ENCODE peak calls at places on chromosomes 3 and 15, in eight cellular contexts. One of them, this sample, is unnamed.

GRCh38 chr3:194277547-194278091 is 73.5 kb downstream of the CPN2 start:
- DNase-seq in PC-3: no peak
- DNase-seq in pancreas: no peak
- DNase-seq in IMR-90: peak; percentile 33
- DNase-seq in HCT116: no peak
- DNase-seq in A549: no peak
- DNase-seq in heart right ventricle: peak; percentile 67
- DNase-seq in spleen: no peak
- DNase-seq in this sample: peak; percentile 92

GRCh38 chr3:133570139-133570936 is 3.1 kb upstream of the CDV3 start:
- DNase-seq in HCT116: peak; percentile 55
- DNase-seq in spleen: no peak
- DNase-seq in PC-3: peak; percentile 84
- DNase-seq in A549: peak; percentile 71
- DNase-seq in pancreas: no peak
- DNase-seq in IMR-90: peak; percentile 81
- DNase-seq in heart right ventricle: no peak
- DNase-seq in this sample: peak; percentile 38

GRCh38 chr3:57446318-57446841 is 97.8 kb downstream of the DNAH12 start:
- DNase-seq in heart right ventricle: no peak
- DNase-seq in PC-3: no peak
- DNase-seq in spleen: no peak
- DNase-seq in pancreas: no peak
- DNase-seq in A549: no peak
- DNase-seq in HCT116: no peak
- DNase-seq in IMR-90: no peak
- DNase-seq in this sample: no peak

GRCh38 chr15:40959331-40960141 is 6.3 kb downstream of the CHAC1 start:
- DNase-seq in PC-3: no peak
- DNase-seq in heart right ventricle: no peak
- DNase-seq in A549: no peak
- DNase-seq in IMR-90: no peak
- DNase-seq in pancreas: no peak
- DNase-seq in HCT116: no peak
- DNase-seq in spleen: peak; percentile 73
- DNase-seq in this sample: no peak

GRCh38 chr15:36156855-36157521 is 422.4 kb upstream of the CDIN1 start:
- DNase-seq in PC-3: peak; percentile 64
- DNase-seq in HCT116: no peak
- DNase-seq in heart right ventricle: peak; percentile 22
- DNase-seq in spleen: no peak
- DNase-seq in IMR-90: peak; percentile 56
- DNase-seq in A549: peak; percentile 36
- DNase-seq in pancreas: no peak
- DNase-seq in this sample: no peak

GRCh38 chr15:55282284-55282833 is 7.3 kb downstream of the RAB27A start:
- DNase-seq in A549: no peak
- DNase-seq in HCT116: no peak
- DNase-seq in heart right ventricle: no peak
- DNase-seq in IMR-90: peak; percentile 84
- DNase-seq in pancreas: no peak
- DNase-seq in PC-3: peak; percentile 43
- DNase-seq in spleen: no peak
- DNase-seq in this sample: no peak

GRCh38 chr3:56379723-56380287 is 88.5 kb downstream of the ERC2 start:
- DNase-seq in heart right ventricle: no peak
- DNase-seq in PC-3: no peak
- DNase-seq in spleen: no peak
- DNase-seq in pancreas: no peak
- DNase-seq in A549: no peak
- DNase-seq in IMR-90: no peak
- DNase-seq in HCT116: no peak
- DNase-seq in this sample: no peak

GRCh38 chr15:100430381-100430780 is 88.6 kb upstream of the ADAMTS17 start:
- DNase-seq in IMR-90: no peak
- DNase-seq in heart right ventricle: no peak
- DNase-seq in spleen: no peak
- DNase-seq in pancreas: no peak
- DNase-seq in HCT116: no peak
- DNase-seq in PC-3: no peak
- DNase-seq in A549: no peak
- DNase-seq in this sample: no peak

GRCh38 chr15:96340611-96341464 is 10.3 kb downstream of the NR2F2 start:
- DNase-seq in spleen: no peak
- DNase-seq in heart right ventricle: no peak
- DNase-seq in HCT116: no peak
- DNase-seq in IMR-90: peak; percentile 73
- DNase-seq in PC-3: peak; percentile 13
- DNase-seq in pancreas: peak; percentile 60
- DNase-seq in A549: peak; percentile 73
- DNase-seq in this sample: peak; percentile 73

GRCh38 chr3:69330891-69331400 is 54.9 kb downstream of the FRMD4B start:
- DNase-seq in heart right ventricle: no peak
- DNase-seq in HCT116: no peak
- DNase-seq in A549: no peak
- DNase-seq in pancreas: no peak
- DNase-seq in spleen: no peak
- DNase-seq in PC-3: no peak
- DNase-seq in IMR-90: no peak
- DNase-seq in this sample: peak; percentile 61

GRCh38 chr15:64948916-64949315 is 37.2 kb downstream of the ANKDD1A start:
- DNase-seq in PC-3: no peak
- DNase-seq in A549: no peak
- DNase-seq in IMR-90: no peak
- DNase-seq in pancreas: no peak
- DNase-seq in HCT116: no peak
- DNase-seq in heart right ventricle: no peak
- DNase-seq in spleen: no peak
- DNase-seq in this sample: no peak

GRCh38 chr3:183185696-183186095 is 23.2 kb upstream of the LAMP3 start:
- DNase-seq in A549: no peak
- DNase-seq in spleen: no peak
- DNase-seq in pancreas: no peak
- DNase-seq in IMR-90: peak; percentile 68
- DNase-seq in heart right ventricle: no peak
- DNase-seq in HCT116: no peak
- DNase-seq in PC-3: peak; percentile 85
- DNase-seq in this sample: peak; percentile 73

GRCh38 chr3:126216416-126216815 is 36.0 kb upstream of the ALDH1L1 start:
- DNase-seq in IMR-90: peak; percentile 51
- DNase-seq in HCT116: no peak
- DNase-seq in heart right ventricle: no peak
- DNase-seq in spleen: no peak
- DNase-seq in PC-3: peak; percentile 60
- DNase-seq in pancreas: no peak
- DNase-seq in A549: no peak
- DNase-seq in this sample: no peak

GRCh38 chr15:85380860-85381535 is 595 bp downstream of the AKAP13 start:
- DNase-seq in IMR-90: no peak
- DNase-seq in pancreas: peak; percentile 68
- DNase-seq in HCT116: no peak
- DNase-seq in A549: no peak
- DNase-seq in spleen: peak; percentile 91
- DNase-seq in PC-3: peak; percentile 19
- DNase-seq in heart right ventricle: peak; percentile 62
- DNase-seq in this sample: peak; percentile 72

GRCh38 chr15:38144921-38145320 is 107.7 kb upstream of the SPRED1 start:
- DNase-seq in pancreas: no peak
- DNase-seq in HCT116: no peak
- DNase-seq in A549: no peak
- DNase-seq in PC-3: peak; percentile 19
- DNase-seq in spleen: no peak
- DNase-seq in heart right ventricle: no peak
- DNase-seq in IMR-90: peak; percentile 30
- DNase-seq in this sample: no peak

GRCh38 chr3:143067201-143067600 is 52.4 kb upstream of the CHST2 start:
- DNase-seq in HCT116: no peak
- DNase-seq in spleen: no peak
- DNase-seq in pancreas: no peak
- DNase-seq in PC-3: no peak
- DNase-seq in IMR-90: peak; percentile 36
- DNase-seq in heart right ventricle: no peak
- DNase-seq in A549: no peak
- DNase-seq in this sample: peak; percentile 6

GRCh38 chr15:48393650-48394049 is 62.4 kb downstream of the DUT start:
- DNase-seq in IMR-90: peak; percentile 80
- DNase-seq in spleen: no peak
- DNase-seq in A549: no peak
- DNase-seq in PC-3: no peak
- DNase-seq in pancreas: no peak
- DNase-seq in heart right ventricle: no peak
- DNase-seq in HCT116: no peak
- DNase-seq in this sample: no peak

GRCh38 chr3:49535971-49536874 is 18.1 kb upstream of the BSN start:
- DNase-seq in spleen: no peak
- DNase-seq in PC-3: no peak
- DNase-seq in pancreas: no peak
- DNase-seq in HCT116: no peak
- DNase-seq in heart right ventricle: no peak
- DNase-seq in A549: no peak
- DNase-seq in IMR-90: peak; percentile 4
- DNase-seq in this sample: no peak
- H3K27ac ChIP-seq in spleen: no peak overlapping the region
- H3K27ac ChIP-seq in PC-3: no peak overlapping the region
- H3K27ac ChIP-seq in pancreas: peak overlapping the region; percentile 61
- H3K27ac ChIP-seq in HCT116: no peak overlapping the region
- H3K27ac ChIP-seq in heart right ventricle: no peak overlapping the region
- H3K27ac ChIP-seq in A549: no peak overlapping the region
- H3K27ac ChIP-seq in IMR-90: no peak overlapping the region
- H3K27ac ChIP-seq in this sample: peak overlapping the region; percentile 72

GRCh38 chr3:112351823-112352222 is 18.9 kb downstream of the CD200 start:
- DNase-seq in A549: no peak
- DNase-seq in IMR-90: no peak
- DNase-seq in PC-3: no peak
- DNase-seq in HCT116: no peak
- DNase-seq in pancreas: no peak
- DNase-seq in heart right ventricle: no peak
- DNase-seq in spleen: no peak
- DNase-seq in this sample: no peak

GRCh38 chr3:112351036-112351435 is 18.1 kb downstream of the CD200 start:
- DNase-seq in IMR-90: no peak
- DNase-seq in A549: no peak
- DNase-seq in spleen: no peak
- DNase-seq in HCT116: no peak
- DNase-seq in heart right ventricle: no peak
- DNase-seq in PC-3: no peak
- DNase-seq in pancreas: no peak
- DNase-seq in this sample: no peak

GRCh38 chr3:112354642-112355333 is 21.8 kb downstream of the CD200 start:
- DNase-seq in IMR-90: no peak
- DNase-seq in A549: no peak
- DNase-seq in spleen: no peak
- DNase-seq in HCT116: no peak
- DNase-seq in pancreas: no peak
- DNase-seq in PC-3: no peak
- DNase-seq in heart right ventricle: no peak
- DNase-seq in this sample: no peak

GRCh38 chr3:112353365-112353764 is 20.4 kb downstream of the CD200 start:
- DNase-seq in PC-3: no peak
- DNase-seq in pancreas: no peak
- DNase-seq in A549: no peak
- DNase-seq in heart right ventricle: no peak
- DNase-seq in IMR-90: no peak
- DNase-seq in HCT116: no peak
- DNase-seq in spleen: no peak
- DNase-seq in this sample: no peak

GRCh38 chr3:112352720-112353119 is 19.8 kb downstream of the CD200 start:
- DNase-seq in A549: no peak
- DNase-seq in heart right ventricle: no peak
- DNase-seq in PC-3: no peak
- DNase-seq in spleen: no peak
- DNase-seq in HCT116: no peak
- DNase-seq in IMR-90: no peak
- DNase-seq in pancreas: no peak
- DNase-seq in this sample: no peak
- H3K4me1 ChIP-seq in A549: no peaks in the 10 kb centered on the region
- H3K4me1 ChIP-seq in heart right ventricle: peaks cover 34% of the 10 kb centered on the region
- H3K4me1 ChIP-seq in PC-3: no peaks in the 10 kb centered on the region
- H3K4me1 ChIP-seq in spleen: peaks cover 2% of the 10 kb centered on the region
- H3K4me1 ChIP-seq in HCT116: no peaks in the 10 kb centered on the region
- H3K4me1 ChIP-seq in IMR-90: peaks cover 2% of the 10 kb centered on the region
- H3K4me1 ChIP-seq in pancreas: no peaks in the 10 kb centered on the region
- H3K4me1 ChIP-seq in this sample: no peaks in the 10 kb centered on the region

DNA sequence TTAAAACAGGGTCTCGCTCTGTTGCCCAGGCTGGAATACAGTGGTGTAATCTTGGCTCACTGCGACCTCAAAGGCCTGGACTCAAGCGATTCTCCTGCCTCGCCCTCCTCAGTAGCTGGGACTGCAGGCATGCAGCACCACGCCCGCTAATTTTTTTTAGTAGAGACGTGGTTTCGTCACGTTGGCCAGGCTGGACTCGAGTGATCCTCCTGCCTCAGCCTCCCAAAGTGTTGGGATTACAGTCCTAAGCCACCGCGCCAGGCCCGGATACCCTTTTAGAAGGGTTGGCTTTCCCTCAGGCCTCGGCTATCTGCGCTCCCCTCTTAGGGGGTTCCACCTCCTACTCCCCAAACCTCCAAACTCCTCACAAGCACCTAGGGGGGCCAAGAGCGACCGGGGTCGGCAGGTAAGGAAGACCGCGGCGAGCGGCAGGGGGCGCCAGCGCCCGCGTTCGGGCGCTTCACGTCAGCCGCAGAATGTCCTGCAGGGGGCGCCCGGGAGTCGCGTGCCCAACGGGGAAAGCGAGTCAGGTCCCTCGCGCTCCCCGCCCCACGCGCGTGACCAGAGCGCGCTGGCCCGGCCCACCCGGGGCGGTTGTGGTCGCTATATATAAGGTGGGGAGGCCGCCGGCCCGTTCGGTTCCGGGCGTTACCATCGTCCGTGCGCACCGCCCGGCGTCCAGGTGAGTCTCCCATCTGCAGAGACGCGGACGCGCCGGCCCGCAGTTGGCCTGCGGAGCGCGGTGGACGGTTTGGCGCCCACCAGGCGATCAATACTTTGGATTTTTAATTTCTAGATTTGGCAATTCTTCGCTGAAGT is 51.8 kb upstream of the GATM start:
- DNase-seq in pancreas: peak; percentile 84
- DNase-seq in spleen: peak; percentile 94
- DNase-seq in HCT116: no peak
- DNase-seq in IMR-90: peak; percentile 46
- DNase-seq in PC-3: peak; percentile 70
- DNase-seq in heart right ventricle: peak; percentile 79
- DNase-seq in A549: peak; percentile 49
- DNase-seq in this sample: peak; percentile 75
- H3K4me3 ChIP-seq in pancreas: peak overlapping the region; percentile 18
- H3K4me3 ChIP-seq in spleen: peak overlapping the region; percentile 35
- H3K4me3 ChIP-seq in HCT116: peak overlapping the region; percentile 43
- H3K4me3 ChIP-seq in IMR-90: peak overlapping the region; percentile 60
- H3K4me3 ChIP-seq in PC-3: peak overlapping the region; percentile 70
- H3K4me3 ChIP-seq in heart right ventricle: peak overlapping the region; percentile 26
- H3K4me3 ChIP-seq in A549: peak overlapping the region; percentile 58
- H3K4me3 ChIP-seq in this sample: peak overlapping the region; percentile 32

DNA sequence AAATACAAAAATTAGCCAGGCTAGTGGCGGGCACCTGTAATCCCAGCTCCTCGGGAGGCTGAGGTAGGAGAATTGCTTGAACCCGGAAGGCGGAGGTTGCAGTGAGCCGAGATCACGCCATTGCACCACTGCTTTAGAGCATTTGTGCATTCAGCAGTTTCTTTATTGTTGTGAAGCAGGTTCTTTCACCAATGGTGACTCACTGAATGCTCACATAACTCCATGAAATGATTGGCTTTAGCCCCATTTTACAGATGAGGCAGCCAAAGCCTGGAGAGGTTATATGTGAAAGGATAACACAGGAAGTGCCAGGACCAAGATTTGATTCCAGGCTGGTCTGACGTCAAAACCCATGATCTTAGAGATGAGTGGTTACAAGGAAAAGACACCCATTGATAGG is 195.2 kb downstream of the SLCO3A1 start:
- DNase-seq in spleen: no peak
- DNase-seq in pancreas: no peak
- DNase-seq in PC-3: peak; percentile 35
- DNase-seq in heart right ventricle: no peak
- DNase-seq in HCT116: no peak
- DNase-seq in A549: no peak
- DNase-seq in IMR-90: no peak
- DNase-seq in this sample: no peak
- H3K27ac ChIP-seq in spleen: no peak overlapping the region
- H3K27ac ChIP-seq in pancreas: no peak overlapping the region
- H3K27ac ChIP-seq in PC-3: no peak overlapping the region
- H3K27ac ChIP-seq in heart right ventricle: no peak overlapping the region
- H3K27ac ChIP-seq in HCT116: no peak overlapping the region
- H3K27ac ChIP-seq in A549: no peak overlapping the region
- H3K27ac ChIP-seq in IMR-90: no peak overlapping the region
- H3K27ac ChIP-seq in this sample: no peak overlapping the region

This sample was measured in cardiac muscle cell.